ENCODE peak calls at places on chromosomes 4 and X, in six cellular contexts. Z is lower lobe of right lung, N is neural progenitor cell, O is H9, G is left ventricle myocardium inferior, Q is ovary. R is an unnamed sample.
A peak's percentile ranks its signal among the peaks of the same experiment; 100 is the strongest.

GRCh38 chr4:80202784-80203553 is 5.7 kb downstream of the PRDM8 start:
- DNase-seq in Z (peak; percentile 59), G (no peak), Q (peak; percentile 56), N (peak; percentile 77), O (peak; percentile 66), R (no peak)

GRCh38 chr4:18923496-18924161 is 902.1 kb upstream of the LCORL start:
- DNase-seq in N (no peak), Z (no peak), O (no peak), Q (no peak), G (no peak), R (no peak)

GRCh38 chr4:158750379-158750778 is 18.4 kb upstream of the FNIP2 start:
- DNase-seq in Q (no peak), N (no peak), Z (no peak), O (no peak), G (no peak), R (no peak)

GRCh38 chr4:40980318-40980883 is 230.6 kb downstream of the NSUN7 start:
- DNase-seq in G (no peak), Z (no peak), Q (no peak), O (no peak), N (peak; percentile 54), R (no peak)

GRCh38 chrX:140157611-140158010 is 192.3 kb upstream of the CXorf66 start:
- DNase-seq in O (no peak), G (no peak), N (peak; percentile 59), Z (no peak), Q (no peak), R (no peak)

GRCh38 chrX:46251755-46252154 is 293.5 kb downstream of the ZNF674 start:
- DNase-seq in Q (no peak), Z (no peak), N (no peak), G (no peak), O (no peak), R (no peak)

GRCh38 chr4:38243385-38244053 is 283.3 kb downstream of the PTTG2 start:
- DNase-seq in O (no peak), N (no peak), Z (no peak), Q (no peak), G (no peak), R (no peak)

GRCh38 chr4:88008133-88008621 is 742 bp downstream of the PKD2 start:
- DNase-seq in Q (peak; percentile 53), Z (peak; percentile 48), O (peak; percentile 52), G (peak; percentile 43), N (peak; percentile 75), R (peak; percentile 69)

GRCh38 chrX:40644175-40644574 is 3.2 kb downstream of the CXorf38 start:
- DNase-seq in Q (no peak), G (no peak), N (no peak), Z (no peak), O (no peak), R (no peak)

GRCh38 chr4:167232805-167233522 is 1.3 kb downstream of the SPOCK3 start:
- DNase-seq in Q (no peak), Z (no peak), O (peak; percentile 31), N (peak; percentile 30), G (no peak), R (no peak)

GRCh38 chrX:39819921-39820849 is 277.6 kb downstream of the BCOR start:
- DNase-seq in Q (peak; percentile 37), N (peak; percentile 58), G (no peak), O (peak; percentile 49), Z (no peak), R (no peak)

GRCh38 chr4:106624674-106625073 is 256.1 kb upstream of the GIMD1 start:
- DNase-seq in Q (no peak), N (no peak), O (no peak), G (no peak), Z (no peak), R (no peak)

GRCh38 chrX:104284407-104285000 is 29.8 kb upstream of the ESX1 start:
- DNase-seq in O (no peak), Q (no peak), Z (no peak), N (no peak), G (no peak), R (no peak)

GRCh38 chrX:131279617-131280016 is 9.5 kb downstream of the IGSF1 start:
- DNase-seq in G (no peak), N (no peak), Z (no peak), O (no peak), Q (no peak), R (no peak)

GRCh38 chr4:125520258-125520990 is 205.7 kb downstream of the FAT4 start:
- DNase-seq in G (no peak), Z (no peak), N (no peak), O (no peak), Q (no peak), R (no peak)

GRCh38 chr4:6945052-6945409 is 35.4 kb downstream of the TBC1D14 start:
- DNase-seq in Q (no peak), O (no peak), G (no peak), N (peak; percentile 43), Z (no peak), R (no peak)

GRCh38 chr4:6942238-6942800 is 32.7 kb downstream of the TBC1D14 start:
- DNase-seq in Q (no peak), O (no peak), G (no peak), Z (no peak), N (no peak), R (no peak)

GRCh38 chr4:6943012-6943869 is 33.6 kb downstream of the TBC1D14 start:
- DNase-seq in O (no peak), Z (no peak), G (no peak), N (peak; percentile 41), Q (no peak), R (peak; percentile 41)

GRCh38 chr4:6944311-6945051 is 34.9 kb downstream of the TBC1D14 start:
- DNase-seq in O (no peak), N (no peak), Q (no peak), Z (no peak), G (no peak), R (peak; percentile 48)

GRCh38 chr4:6943870-6944195 is 34.2 kb downstream of the TBC1D14 start:
- DNase-seq in O (no peak), N (no peak), Q (no peak), G (no peak), Z (no peak), R (no peak)
- H3K27ac ChIP-seq in O (no peak overlapping the region), N (no peak overlapping the region), Q (peak overlapping the region; percentile 59), G (no peak overlapping the region), Z (no peak overlapping the region), R (no peak overlapping the region)

DNA sequence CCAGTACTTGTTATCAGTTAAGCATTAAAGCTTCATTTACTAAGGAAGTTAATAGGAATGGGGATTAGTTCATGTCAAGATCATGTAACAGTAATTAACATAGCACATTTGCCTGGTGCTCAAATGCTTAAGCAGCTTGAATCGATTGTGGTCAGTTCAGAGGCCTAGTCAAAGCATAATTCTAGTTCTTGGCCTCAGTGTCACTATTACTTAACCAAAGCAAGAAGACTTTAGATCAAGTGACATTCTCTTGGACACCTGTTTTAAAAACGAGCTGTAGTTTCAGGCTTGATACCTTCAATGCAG is 115.2 kb upstream of the BMPR1B start:
- DNase-seq in Q (no peak), O (no peak), Z (no peak), N (no peak), G (no peak), R (no peak)
- H3K4me1 ChIP-seq in Q (no peaks in the 10 kb centered on the region), O (no peaks in the 10 kb centered on the region), Z (no peaks in the 10 kb centered on the region), N (no peaks in the 10 kb centered on the region), G (peaks cover 25% of the 10 kb centered on the region), R (no peaks in the 10 kb centered on the region)

GRCh38 chr4:151548708-151549107 is 139.7 kb downstream of the FHIP1A start:
- DNase-seq in G (no peak), O (no peak), Q (no peak), N (no peak), Z (no peak), R (no peak)
- H3K27ac ChIP-seq in G (no peak overlapping the region), O (no peak overlapping the region), Q (no peak overlapping the region), N (no peak overlapping the region), Z (no peak overlapping the region), R (no peak overlapping the region)

GRCh38 chr4:113559947-113560346 is 201.6 kb downstream of the CAMK2D start:
- DNase-seq in N (peak; percentile 11), Z (no peak), Q (no peak), G (no peak), O (no peak), R (no peak)
- H3K4me1 ChIP-seq in N (peaks cover 6% of the 10 kb centered on the region), Z (peaks cover 35% of the 10 kb centered on the region), Q (no peaks in the 10 kb centered on the region), G (peaks cover 67% of the 10 kb centered on the region), O (no peaks in the 10 kb centered on the region), R (peaks cover 9% of the 10 kb centered on the region)

GRCh38 chr4:84753318-84753972 is 170.5 kb downstream of the CDS1 start:
- DNase-seq in O (no peak), Z (no peak), G (no peak), Q (no peak), N (no peak), R (no peak)
- H3K27ac ChIP-seq in O (no peak overlapping the region), Z (no peak overlapping the region), G (peak overlapping the region; percentile 18), Q (no peak overlapping the region), N (no peak overlapping the region), R (no peak overlapping the region)

DNA sequence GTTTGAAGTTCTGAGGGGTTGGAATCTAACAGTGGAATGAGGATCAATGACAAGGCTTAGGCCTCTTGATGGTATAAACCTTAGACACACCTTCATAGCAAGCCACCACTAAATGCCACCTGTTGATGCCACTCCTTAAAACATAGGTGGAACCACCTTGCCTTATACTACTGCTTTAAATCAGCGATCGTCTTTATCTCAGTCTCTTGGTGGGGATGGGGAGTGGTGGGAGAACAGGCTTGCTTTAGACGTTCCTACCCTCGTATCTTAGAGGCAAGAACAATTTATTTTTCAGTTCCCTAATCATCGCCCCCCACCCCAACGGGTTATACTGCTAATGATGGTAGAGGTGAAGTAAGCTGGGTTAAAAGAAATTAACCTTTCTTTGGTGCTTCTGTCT is 1.3 kb downstream of the RAB33B start:
- DNase-seq in Z (no peak), G (no peak), N (no peak), O (no peak), Q (no peak), R (no peak)
- H3K4me1 ChIP-seq in Z (peaks cover 55% of the 10 kb centered on the region), G (peaks cover 75% of the 10 kb centered on the region), N (peaks cover 33% of the 10 kb centered on the region), O (no peaks in the 10 kb centered on the region), Q (peaks cover 7% of the 10 kb centered on the region), R (no peaks in the 10 kb centered on the region)

DNA sequence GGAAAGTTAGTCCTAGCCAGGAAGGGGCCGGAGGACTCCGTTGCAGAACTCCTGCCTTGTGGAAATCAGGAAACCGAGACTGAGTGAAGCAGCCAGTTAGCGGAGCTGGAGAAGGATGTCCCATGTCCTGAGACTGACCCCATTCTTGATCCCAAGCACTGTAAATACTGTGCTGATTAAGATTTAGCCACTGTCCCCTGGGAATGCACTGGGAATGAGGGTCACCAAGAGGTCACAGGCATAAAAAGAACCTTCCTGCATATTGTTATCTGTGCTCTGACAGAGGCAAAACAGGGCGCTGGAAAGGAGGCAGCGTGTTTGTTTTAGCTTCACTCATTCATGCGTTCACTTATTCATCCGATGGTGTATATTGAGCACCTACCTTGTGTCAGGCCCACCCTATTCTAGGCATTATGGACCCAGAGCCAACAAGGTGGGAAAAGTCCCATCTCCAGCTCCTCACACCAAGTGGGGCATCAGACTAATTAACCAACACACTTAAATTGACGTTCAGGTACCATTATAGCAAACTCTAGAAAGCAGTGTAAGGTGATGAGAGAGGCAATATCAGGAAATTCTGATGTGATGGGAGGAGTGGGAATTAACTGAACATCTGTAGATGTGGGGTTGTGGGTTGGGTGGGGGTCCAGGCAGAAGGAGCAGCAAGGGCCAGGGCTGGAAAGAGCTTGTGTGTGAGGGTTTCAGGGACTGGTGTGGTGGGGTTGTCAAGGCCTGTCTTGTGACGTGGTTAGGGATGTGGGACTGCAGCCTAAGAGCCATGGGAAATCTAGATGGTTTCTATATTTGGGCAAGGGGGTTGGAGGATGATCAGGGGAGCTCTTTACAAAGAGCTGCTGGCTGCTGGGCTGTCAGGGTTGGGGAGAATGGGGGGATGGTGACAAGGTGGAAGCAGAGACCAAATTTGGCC is 10.6 kb upstream of the SLC2A9 start:
- DNase-seq in N (peak; percentile 50), O (peak; percentile 8), G (no peak), Z (no peak), Q (no peak), R (no peak)
- H3K27ac ChIP-seq in N (no peak overlapping the region), O (no peak overlapping the region), G (peak overlapping the region; percentile 68), Z (no peak overlapping the region), Q (no peak overlapping the region), R (no peak overlapping the region)